ENCODE peak calls at places on chromosome 17, in eight cellular contexts. V, O, W, U, I, F, Z and N are unnamed samples.

GRCh38 chr17:28717578-28718316 is at the start of gene RAB34:
- DNase-seq in V (peak; percentile 88), O (peak; percentile 31), W (no peak), U (no peak), I (no peak), F (peak; percentile 61), Z (peak; percentile 97), N (peak; percentile 74)

GRCh38 chr17:80619535-80620235 is 75.0 kb downstream of the RPTOR start:
- DNase-seq in V (no peak), O (no peak), W (no peak), U (no peak), I (no peak), F (peak; percentile 84), Z (no peak), N (peak; percentile 60)

GRCh38 chr17:38572665-38573365 is 32.9 kb downstream of the SRCIN1 start:
- DNase-seq in V (no peak), O (no peak), W (no peak), U (peak; percentile 23), I (no peak), F (no peak), Z (peak; percentile 83), N (no peak)

GRCh38 chr17:63029520-63029919 is 63.5 kb downstream of the TANC2 start:
- DNase-seq in V (no peak), O (no peak), W (no peak), U (no peak), I (no peak), F (peak; percentile 62), Z (no peak), N (peak; percentile 75)

GRCh38 chr17:27473190-27473747 is 17.0 kb downstream of the KSR1 start:
- DNase-seq in V (no peak), O (no peak), W (no peak), U (no peak), I (no peak), F (no peak), Z (no peak), N (no peak)

GRCh38 chr17:14297161-14297851 is 3.6 kb upstream of the HS3ST3B1 start:
- DNase-seq in V (no peak), O (peak; percentile 27), W (no peak), U (peak; percentile 69), I (no peak), F (no peak), Z (peak; percentile 66), N (no peak)

GRCh38 chr17:71287246-71287828 is 833.5 kb upstream of the SOX9 start:
- DNase-seq in V (no peak), O (no peak), W (no peak), U (no peak), I (no peak), F (no peak), Z (no peak), N (no peak)

GRCh38 chr17:6509921-6510320 is 46.4 kb downstream of the PITPNM3 start:
- DNase-seq in V (no peak), O (no peak), W (no peak), U (no peak), I (no peak), F (no peak), Z (no peak), N (no peak)

GRCh38 chr17:39486242-39486641 is 25.0 kb downstream of the CDK12 start:
- DNase-seq in V (no peak), O (no peak), W (no peak), U (no peak), I (no peak), F (peak; percentile 26), Z (no peak), N (no peak)

GRCh38 chr17:20089795-20090547 is 80.8 kb downstream of the SPECC1 start:
- DNase-seq in V (no peak), O (no peak), W (no peak), U (peak; percentile 10), I (no peak), F (no peak), Z (no peak), N (no peak)

GRCh38 chr17:82489117-82489516 is 30.4 kb upstream of the FOXK2 start:
- DNase-seq in V (no peak), O (no peak), W (no peak), U (no peak), I (no peak), F (no peak), Z (no peak), N (no peak)

GRCh38 chr17:50764860-50765259 is 2.5 kb downstream of the ANKRD40CL start:
- DNase-seq in V (no peak), O (no peak), W (no peak), U (no peak), I (no peak), F (no peak), Z (peak; percentile 36), N (no peak)

GRCh38 chr17:10081571-10082169 is 116.7 kb downstream of the GAS7 start:
- DNase-seq in V (no peak), O (no peak), W (no peak), U (no peak), I (no peak), F (no peak), Z (no peak), N (no peak)

GRCh38 chr17:81512984-81513668 is 527 bp upstream of the ACTG1 start:
- DNase-seq in V (peak; percentile 84), O (peak; percentile 74), W (no peak), U (peak; percentile 69), I (peak; percentile 48), F (peak; percentile 32), Z (peak; percentile 62), N (peak; percentile 49)

GRCh38 chr17:59373879-59374495 is 42.5 kb downstream of the YPEL2 start:
- DNase-seq in V (no peak), O (no peak), W (no peak), U (no peak), I (no peak), F (peak; percentile 55), Z (no peak), N (no peak)

GRCh38 chr17:14332331-14332730 is 31.4 kb downstream of the HS3ST3B1 start:
- DNase-seq in V (no peak), O (no peak), W (no peak), U (no peak), I (no peak), F (no peak), Z (no peak), N (no peak)

GRCh38 chr17:73976676-73977521 is 226.6 kb upstream of the RPL38 start:
- DNase-seq in V (no peak), O (no peak), W (no peak), U (no peak), I (no peak), F (no peak), Z (no peak), N (peak; percentile 68)

GRCh38 chr17:45320931-45321461 is 4.2 kb upstream of the MAP3K14 start:
- DNase-seq in V (no peak), O (no peak), W (no peak), U (peak; percentile 55), I (no peak), F (peak; percentile 83), Z (no peak), N (peak; percentile 99)

GRCh38 chr17:65742433-65743312 is 181.2 kb upstream of the AXIN2 start:
- DNase-seq in V (no peak), O (no peak), W (no peak), U (no peak), I (no peak), F (peak; percentile 79), Z (no peak), N (peak; percentile 27)

GRCh38 chr17:49821916-49822315 is 26.0 kb downstream of the TAC4 start:
- DNase-seq in V (no peak), O (peak; percentile 51), W (no peak), U (no peak), I (no peak), F (peak; percentile 30), Z (no peak), N (no peak)

GRCh38 chr17:38881600-38882191 is 11.8 kb downstream of the LASP1 start:
- DNase-seq in V (peak; percentile 90), O (peak; percentile 53), W (no peak), U (peak; percentile 61), I (no peak), F (no peak), Z (peak; percentile 72), N (no peak)

GRCh38 chr17:5500247-5500803 is 14.0 kb downstream of the MIS12 start:
- DNase-seq in V (no peak), O (no peak), W (no peak), U (no peak), I (no peak), F (no peak), Z (no peak), N (no peak)

GRCh38 chr17:28878981-28879380 is 18.6 kb downstream of the FLOT2 start:
- DNase-seq in V (no peak), O (peak; percentile 19), W (no peak), U (no peak), I (no peak), F (peak; percentile 59), Z (peak; percentile 66), N (no peak)